ENCODE peak calls at places on chromosomes 2 and 18, in six cellular contexts. G is fibroblast of lung, J is gastrocnemius medialis, U is colonic mucosa, O is heart left ventricle, A is endodermal cell. E is an unnamed sample.

GRCh38 chr18:35513181-35513932 is 15.6 kb upstream of the INO80C start:
- DNase-seq in G (peak), J (peak), U (peak), O (peak), A (peak), E (peak)

GRCh38 chr2:68741238-68741637 is 6.6 kb downstream of the ARHGAP25 start:
- DNase-seq in G (no peak), J (no peak), U (peak), O (no peak), A (no peak), E (no peak)

GRCh38 chr18:60062396-60062795 is 162.6 kb downstream of the PMAIP1 start:
- DNase-seq in G (no peak), J (no peak), U (no peak), O (no peak), A (no peak), E (no peak)

GRCh38 chr2:74515271-74516069 is 1.2 kb downstream of the TLX2 start:
- DNase-seq in G (no peak), J (no peak), U (no peak), O (no peak), A (peak), E (no peak)

GRCh38 chr2:141933226-141933625 is 197.6 kb downstream of the LRP1B start:
- DNase-seq in G (peak), J (no peak), U (no peak), O (no peak), A (no peak), E (no peak)

GRCh38 chr2:201607568-201607967 is 35.7 kb downstream of the TMEM237 start:
- DNase-seq in G (no peak), J (no peak), U (no peak), O (no peak), A (no peak), E (no peak)

GRCh38 chr18:23179416-23179815 is 44.1 kb downstream of the CABLES1 start:
- DNase-seq in G (no peak), J (no peak), U (no peak), O (no peak), A (peak), E (no peak)

GRCh38 chr2:111652038-111652437 is 232.0 kb downstream of the ANAPC1 start:
- DNase-seq in G (no peak), J (no peak), U (no peak), O (no peak), A (no peak), E (no peak)

GRCh38 chr2:128642316-128642715 is 323.6 kb upstream of the HS6ST1 start:
- DNase-seq in G (no peak), J (no peak), U (no peak), O (no peak), A (peak), E (no peak)

GRCh38 chr18:32010124-32010745 is 8.4 kb upstream of the RNF125 start:
- DNase-seq in G (no peak), J (no peak), U (no peak), O (no peak), A (no peak), E (no peak)

GRCh38 chr2:215505044-215505786 is 69.3 kb upstream of the FN1 start:
- DNase-seq in G (peak), J (no peak), U (peak), O (no peak), A (no peak), E (no peak)

GRCh38 chr2:20604401-20604911 is 46.4 kb downstream of the HS1BP3 start:
- DNase-seq in G (no peak), J (peak), U (no peak), O (no peak), A (peak), E (no peak)

GRCh38 chr2:8447610-8448221 is 234.1 kb upstream of the ID2 start:
- DNase-seq in G (peak), J (no peak), U (no peak), O (no peak), A (no peak), E (no peak)

GRCh38 chr18:3103576-3103975 is 90.6 kb upstream of the LPIN2 start:
- DNase-seq in G (no peak), J (no peak), U (no peak), O (no peak), A (no peak), E (no peak)

GRCh38 chr2:85083092-85083491 is 50.1 kb upstream of the TCF7L1 start:
- DNase-seq in G (no peak), J (no peak), U (no peak), O (no peak), A (no peak), E (no peak)

GRCh38 chr2:6183231-6183630 is 491.0 kb downstream of the SOX11 start:
- DNase-seq in G (no peak), J (no peak), U (no peak), O (no peak), A (no peak), E (no peak)

GRCh38 chr2:167265004-167265403 is 376.7 kb downstream of the XIRP2 start:
- DNase-seq in G (no peak), J (no peak), U (no peak), O (no peak), A (no peak), E (no peak)

GRCh38 chr18:30556112-30556511 is 486.4 kb downstream of the DSC3 start:
- DNase-seq in G (no peak), J (no peak), U (peak), O (no peak), A (no peak), E (no peak)

GRCh38 chr2:27667439-27667838 is 3.8 kb downstream of the SLC4A1AP start:
- DNase-seq in G (no peak), J (no peak), U (no peak), O (no peak), A (no peak), E (no peak)

GRCh38 chr2:241217320-241218031 is 29.0 kb downstream of the ANO7 start:
- DNase-seq in G (peak), J (peak), U (peak), O (peak), A (peak), E (peak)

GRCh38 chr18:13313006-13313661 is 94.6 kb downstream of the LDLRAD4 start:
- DNase-seq in G (no peak), J (no peak), U (no peak), O (no peak), A (no peak), E (no peak)

GRCh38 chr2:196959750-196960392 is 33.4 kb upstream of the PGAP1 start:
- DNase-seq in G (peak), J (no peak), U (no peak), O (no peak), A (no peak), E (no peak)

GRCh38 chr18:5620284-5620683 is 76.5 kb upstream of the EPB41L3 start:
- DNase-seq in G (peak), J (no peak), U (no peak), O (no peak), A (no peak), E (no peak)

DNA sequence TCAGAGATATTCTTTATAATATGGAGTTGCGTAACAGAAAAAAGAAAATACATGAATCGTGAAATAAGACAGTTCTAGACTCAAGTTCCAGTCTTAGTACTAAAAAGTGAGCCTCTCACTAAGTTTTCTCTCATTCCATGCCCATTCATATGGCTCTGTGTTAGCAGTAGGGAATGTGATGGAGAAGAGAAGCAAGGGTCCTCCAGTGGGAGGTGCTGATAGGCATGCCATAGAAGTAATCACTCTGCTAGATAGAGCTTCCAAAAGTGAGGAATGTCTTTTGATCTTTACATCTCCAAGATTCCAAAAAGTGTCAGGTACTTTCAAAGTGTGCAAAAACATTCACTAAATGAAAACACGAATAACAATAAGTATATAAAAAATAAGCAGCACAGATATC is 678.4 kb downstream of the DCDC2C start:
- DNase-seq in G (no peak), J (no peak), U (no peak), O (no peak), A (no peak), E (no peak)
- H3K27ac ChIP-seq in G (no peak), J (no peak), U (no peak), O (no peak), A (peak), E (no peak)

DNA sequence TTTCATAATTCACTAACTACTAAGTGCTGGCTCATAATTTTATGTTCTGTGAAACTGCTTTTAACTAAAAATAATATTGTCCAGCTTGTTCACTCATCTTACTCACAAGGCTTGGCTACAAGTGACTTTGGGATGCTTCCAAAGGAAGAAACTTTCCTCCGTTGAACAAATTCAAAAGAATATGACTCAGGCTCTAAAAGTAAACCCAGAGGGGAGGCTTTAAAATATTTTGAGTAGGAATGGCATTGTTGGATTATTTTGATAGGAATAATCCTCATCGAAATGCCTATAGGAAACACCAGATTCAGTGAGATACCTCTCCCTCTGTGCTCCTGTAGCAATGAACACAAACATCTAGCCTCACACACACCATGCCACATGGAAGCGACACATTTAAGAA is 25.2 kb upstream of the TLK1 start:
- DNase-seq in G (peak), J (no peak), U (no peak), O (no peak), A (no peak), E (peak)
- H3K27ac ChIP-seq in G (peak), J (no peak), U (no peak), O (no peak), A (no peak), E (peak)

GRCh38 chr2:137228566-137228965 is 463.2 kb downstream of the THSD7B start:
- DNase-seq in G (no peak), J (no peak), U (no peak), O (no peak), A (no peak), E (peak)

GRCh38 chr2:137229834-137230233 is 464.5 kb downstream of the THSD7B start:
- DNase-seq in G (no peak), J (no peak), U (no peak), O (no peak), A (no peak), E (peak)

GRCh38 chr2:137231616-137232015 is 466.3 kb downstream of the THSD7B start:
- DNase-seq in G (no peak), J (no peak), U (no peak), O (no peak), A (peak), E (no peak)

GRCh38 chr2:137237055-137237454 is 471.7 kb downstream of the THSD7B start:
- DNase-seq in G (no peak), J (no peak), U (no peak), O (no peak), A (no peak), E (peak)

DNA sequence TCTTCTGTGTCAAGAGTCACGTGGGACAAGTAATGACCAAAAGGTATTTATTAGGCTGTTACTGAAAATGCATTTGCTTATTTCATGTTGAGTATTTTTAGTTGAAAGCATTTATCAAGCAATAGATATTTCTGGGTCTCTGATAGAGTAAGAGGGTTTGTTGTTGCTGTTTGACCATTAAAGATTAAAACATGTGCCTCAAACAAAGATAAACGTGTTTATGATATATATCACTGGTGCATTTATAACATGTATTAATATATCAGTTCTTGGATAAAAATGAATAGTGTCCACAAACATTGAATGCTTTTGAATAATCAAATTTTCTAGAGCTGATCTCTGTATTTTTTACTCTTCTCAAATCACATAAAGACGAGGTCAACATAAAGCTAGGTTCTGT is 467.7 kb downstream of the THSD7B start:
- DNase-seq in G (no peak), J (no peak), U (no peak), O (no peak), A (no peak), E (no peak)
- H3K27ac ChIP-seq in G (no peak), J (no peak), U (no peak), O (no peak), A (no peak), E (no peak)

DNA sequence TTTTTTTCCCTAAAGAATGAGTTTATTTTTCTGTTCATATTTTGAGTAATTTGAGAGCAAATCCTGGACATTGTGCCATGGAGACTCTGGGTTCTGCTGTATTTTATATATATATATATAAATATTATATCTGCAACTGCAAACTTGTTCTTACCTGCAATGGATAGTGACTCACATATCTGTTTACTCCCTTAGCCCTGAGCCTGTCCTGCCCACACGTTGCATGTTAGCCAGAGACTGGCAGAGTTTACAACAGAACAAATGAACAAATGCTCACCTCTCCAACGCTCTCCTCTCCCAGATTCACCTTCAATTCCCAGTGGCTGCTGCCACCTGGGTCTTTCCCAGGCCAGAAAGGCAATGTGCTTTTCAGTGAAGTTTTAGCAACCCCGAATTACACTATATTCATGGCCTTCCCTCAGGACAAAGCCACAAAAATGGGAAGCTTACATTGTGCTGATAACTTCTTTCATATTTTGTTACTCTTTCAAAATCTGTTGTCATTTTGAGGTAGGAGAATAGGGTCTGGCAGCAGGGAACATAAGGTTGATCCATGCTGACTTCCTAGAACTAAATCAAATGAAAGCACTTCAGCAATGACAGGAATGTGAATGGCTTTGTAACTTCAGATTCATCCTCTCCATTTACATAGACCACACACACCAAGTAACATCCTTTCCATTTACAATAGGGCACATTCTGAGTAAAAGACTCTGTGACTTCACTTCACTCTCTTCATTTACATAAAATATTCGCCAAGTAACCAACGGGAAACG is 105.4 kb upstream of the FAM110C start:
- DNase-seq in G (no peak), J (no peak), U (no peak), O (no peak), A (peak), E (peak)
- H3K27ac ChIP-seq in G (no peak), J (no peak), U (no peak), O (no peak), A (peak), E (peak)